ENCODE peak calls at places on chromosomes 6 and 20, in five cellular contexts. One of them, this sample, is unnamed.

GRCh38 chr20:7420345-7420744 is 519.9 kb downstream of the HAO1 start:
- DNase-seq in Peyer's patch: no peak
- DNase-seq in uterus: no peak
- DNase-seq in heart left ventricle: no peak
- DNase-seq in HCT116: no peak
- DNase-seq in this sample: no peak

GRCh38 chr6:142695016-142695415 is 250.0 kb downstream of the HIVEP2 start:
- DNase-seq in Peyer's patch: no peak
- DNase-seq in uterus: peak; percentile 46
- DNase-seq in heart left ventricle: peak; percentile 16
- DNase-seq in HCT116: no peak
- DNase-seq in this sample: no peak

GRCh38 chr6:116447496-116448011 is 13.6 kb upstream of the CALHM6 start:
- DNase-seq in Peyer's patch: no peak
- DNase-seq in uterus: no peak
- DNase-seq in heart left ventricle: no peak
- DNase-seq in HCT116: no peak
- DNase-seq in this sample: no peak

GRCh38 chr6:16731503-16732018 is 29.7 kb downstream of the ATXN1 start:
- DNase-seq in Peyer's patch: no peak
- DNase-seq in uterus: no peak
- DNase-seq in heart left ventricle: no peak
- DNase-seq in HCT116: no peak
- DNase-seq in this sample: no peak

GRCh38 chr20:49320460-49320859 is 42.6 kb upstream of the ZNFX1 start:
- DNase-seq in Peyer's patch: no peak
- DNase-seq in uterus: no peak
- DNase-seq in heart left ventricle: no peak
- DNase-seq in HCT116: peak; percentile 50
- DNase-seq in this sample: no peak

GRCh38 chr20:62405981-62406513 is 1.0 kb downstream of the CABLES2 start:
- DNase-seq in Peyer's patch: no peak
- DNase-seq in uterus: no peak
- DNase-seq in heart left ventricle: no peak
- DNase-seq in HCT116: no peak
- DNase-seq in this sample: no peak

GRCh38 chr20:25489221-25489863 is 81.9 kb downstream of the GINS1 start:
- DNase-seq in Peyer's patch: no peak
- DNase-seq in uterus: no peak
- DNase-seq in heart left ventricle: no peak
- DNase-seq in HCT116: no peak
- DNase-seq in this sample: no peak

GRCh38 chr6:107124934-107125348 is 9.6 kb upstream of the BEND3 start:
- DNase-seq in Peyer's patch: no peak
- DNase-seq in uterus: no peak
- DNase-seq in heart left ventricle: no peak
- DNase-seq in HCT116: no peak
- DNase-seq in this sample: peak; percentile 61

GRCh38 chr6:119280586-119281163 is 68.9 kb downstream of the MAN1A1 start:
- DNase-seq in Peyer's patch: no peak
- DNase-seq in uterus: no peak
- DNase-seq in heart left ventricle: no peak
- DNase-seq in HCT116: no peak
- DNase-seq in this sample: no peak

GRCh38 chr20:2387180-2387577 is 6.5 kb downstream of the TGM6 start:
- DNase-seq in Peyer's patch: no peak
- DNase-seq in uterus: no peak
- DNase-seq in heart left ventricle: no peak
- DNase-seq in HCT116: peak; percentile 39
- DNase-seq in this sample: peak; percentile 78

GRCh38 chr20:2749951-2750342 is 50.5 kb downstream of the CPXM1 start:
- DNase-seq in Peyer's patch: peak; percentile 56
- DNase-seq in uterus: no peak
- DNase-seq in heart left ventricle: no peak
- DNase-seq in HCT116: no peak
- DNase-seq in this sample: no peak

GRCh38 chr20:16209826-16210365 is 363.4 kb downstream of the KIF16B start:
- DNase-seq in Peyer's patch: no peak
- DNase-seq in uterus: no peak
- DNase-seq in heart left ventricle: no peak
- DNase-seq in HCT116: no peak
- DNase-seq in this sample: no peak

GRCh38 chr20:3077618-3078134 is 6.3 kb downstream of the OXT start:
- DNase-seq in Peyer's patch: no peak
- DNase-seq in uterus: no peak
- DNase-seq in heart left ventricle: no peak
- DNase-seq in HCT116: no peak
- DNase-seq in this sample: no peak

GRCh38 chr20:49706548-49707517 is 6.8 kb downstream of the B4GALT5 start:
- DNase-seq in Peyer's patch: no peak
- DNase-seq in uterus: no peak
- DNase-seq in heart left ventricle: no peak
- DNase-seq in HCT116: no peak
- DNase-seq in this sample: no peak

GRCh38 chr20:24965065-24965919 is 16.2 kb downstream of the CST7 start:
- DNase-seq in Peyer's patch: no peak
- DNase-seq in uterus: no peak
- DNase-seq in heart left ventricle: no peak
- DNase-seq in HCT116: no peak
- DNase-seq in this sample: peak; percentile 76

DNA sequence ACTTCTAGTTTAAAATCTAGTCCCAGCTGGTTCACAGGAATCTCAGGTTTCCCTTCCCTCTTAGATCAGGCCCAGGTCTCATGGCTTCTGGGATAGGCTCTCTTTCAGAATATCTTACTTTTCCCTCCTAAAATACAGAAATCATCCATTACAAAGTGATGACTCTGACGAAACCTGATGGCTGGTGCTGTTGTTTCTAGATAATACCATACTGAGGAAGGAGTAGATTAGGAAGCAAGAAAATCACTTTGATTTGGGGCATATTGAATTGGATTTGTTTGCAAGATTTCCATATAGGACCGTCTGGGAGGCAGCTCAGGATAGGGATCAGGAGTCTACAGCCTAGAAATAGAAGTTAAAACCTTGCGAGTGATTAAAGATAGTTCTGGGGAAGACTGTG is 3.6 kb downstream of the ZKSCAN3 start:
- DNase-seq in Peyer's patch: no peak
- DNase-seq in uterus: no peak
- DNase-seq in heart left ventricle: no peak
- DNase-seq in HCT116: no peak
- DNase-seq in this sample: no peak
- H3K4me3 ChIP-seq in Peyer's patch: no peak overlapping the region
- H3K4me3 ChIP-seq in uterus: peak overlapping the region; percentile 15
- H3K4me3 ChIP-seq in heart left ventricle: no peak overlapping the region
- H3K4me3 ChIP-seq in HCT116: peak overlapping the region; percentile 42
- H3K4me3 ChIP-seq in this sample: no peak overlapping the region

DNA sequence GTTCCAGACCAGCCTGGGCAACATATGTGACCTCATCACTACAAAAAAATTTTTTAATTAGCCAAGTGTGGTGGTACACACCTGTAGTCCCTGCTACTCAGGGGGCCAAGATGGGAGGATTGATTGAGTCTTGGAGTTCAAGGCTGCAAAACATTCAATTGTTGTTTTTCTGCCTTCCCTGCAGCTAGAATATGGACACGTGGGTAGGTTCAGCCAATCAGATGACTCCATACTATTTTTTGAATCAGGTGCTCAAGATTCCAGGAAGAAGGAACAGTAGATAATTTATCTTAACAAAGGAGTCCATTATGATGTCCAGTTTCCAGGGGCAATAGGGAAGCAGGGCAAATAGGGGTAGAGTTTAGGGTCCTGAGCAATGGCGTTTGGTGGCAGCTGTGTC is 2.4 kb upstream of the DEFB119 start:
- DNase-seq in Peyer's patch: no peak
- DNase-seq in uterus: no peak
- DNase-seq in heart left ventricle: no peak
- DNase-seq in HCT116: no peak
- DNase-seq in this sample: no peak
- TF ChIP-seq POLR2A in Peyer's patch: no peak
- TF ChIP-seq POLR2A in uterus: no peak
- TF ChIP-seq POLR2A in heart left ventricle: no peak
- TF ChIP-seq POLR2A in HCT116: no peak
- TF ChIP-seq POLR2A in this sample: no peak

DNA sequence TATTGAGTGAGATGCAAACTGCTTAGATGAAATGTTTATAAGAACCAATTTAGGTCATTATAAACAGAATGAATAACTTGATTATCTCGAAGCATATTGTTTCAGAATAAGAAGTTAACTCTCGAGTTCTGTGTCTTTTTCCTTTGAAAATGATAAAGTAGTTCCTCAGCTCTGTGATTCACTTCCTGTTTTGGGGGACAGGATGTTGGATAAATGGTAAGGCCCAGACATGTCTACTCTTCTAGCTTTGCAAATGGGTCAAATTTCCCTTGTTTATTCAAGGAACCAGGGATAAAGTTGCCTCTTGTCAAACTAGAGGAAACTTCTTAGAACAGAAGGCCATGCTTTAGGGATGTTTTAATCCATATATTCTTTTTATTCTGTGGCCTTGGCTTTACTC is 246.9 kb downstream of the SOX4 start:
- DNase-seq in Peyer's patch: no peak
- DNase-seq in uterus: no peak
- DNase-seq in heart left ventricle: no peak
- DNase-seq in HCT116: no peak
- DNase-seq in this sample: no peak
- H3K4me3 ChIP-seq in Peyer's patch: no peak overlapping the region
- H3K4me3 ChIP-seq in uterus: no peak overlapping the region
- H3K4me3 ChIP-seq in heart left ventricle: no peak overlapping the region
- H3K4me3 ChIP-seq in HCT116: no peak overlapping the region
- H3K4me3 ChIP-seq in this sample: no peak overlapping the region

GRCh38 chr6:33771342-33772113 is 17.4 kb downstream of the LEMD2 start:
- DNase-seq in Peyer's patch: peak; percentile 79
- DNase-seq in uterus: peak; percentile 83
- DNase-seq in heart left ventricle: peak; percentile 68
- DNase-seq in HCT116: peak; percentile 19
- DNase-seq in this sample: peak; percentile 94

GRCh38 chr6:33772114-33772830 is 16.7 kb downstream of the LEMD2 start:
- DNase-seq in Peyer's patch: peak; percentile 63
- DNase-seq in uterus: no peak
- DNase-seq in heart left ventricle: no peak
- DNase-seq in HCT116: no peak
- DNase-seq in this sample: no peak

GRCh38 chr6:33770833-33771341 is 18.0 kb downstream of the LEMD2 start:
- DNase-seq in Peyer's patch: no peak
- DNase-seq in uterus: no peak
- DNase-seq in heart left ventricle: no peak
- DNase-seq in HCT116: no peak
- DNase-seq in this sample: peak; percentile 47

GRCh38 chr6:33774774-33775173 is 14.2 kb downstream of the LEMD2 start:
- DNase-seq in Peyer's patch: no peak
- DNase-seq in uterus: no peak
- DNase-seq in heart left ventricle: no peak
- DNase-seq in HCT116: no peak
- DNase-seq in this sample: no peak

DNA sequence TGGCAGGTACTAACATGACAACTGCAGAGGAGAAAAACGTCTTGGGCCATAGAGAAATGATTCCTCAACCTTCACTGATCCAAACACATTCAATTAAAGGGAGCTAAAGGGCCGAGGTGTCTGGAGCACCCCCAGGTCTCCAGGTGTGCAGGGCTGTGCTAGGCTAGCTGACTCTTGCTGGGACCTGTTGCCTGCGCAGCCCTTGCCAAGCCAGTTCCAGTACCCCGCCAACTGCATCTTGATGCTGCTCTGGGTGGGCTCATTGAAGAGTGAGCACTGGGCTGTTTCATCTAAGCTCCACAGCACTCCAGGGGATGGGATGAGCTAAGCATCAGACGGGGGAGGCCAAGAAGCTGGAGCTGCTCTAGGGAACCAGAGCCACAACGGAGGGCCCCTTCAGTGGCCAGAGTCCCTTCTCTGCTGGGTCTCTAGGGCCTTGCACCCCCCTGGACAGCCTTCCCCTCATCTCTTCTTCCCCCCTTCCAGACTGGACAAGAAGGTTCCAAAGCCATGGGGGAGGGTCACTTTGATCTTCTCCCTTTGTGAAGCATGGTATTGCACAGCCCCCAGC is 15.9 kb downstream of the LEMD2 start:
- DNase-seq in Peyer's patch: no peak
- DNase-seq in uterus: no peak
- DNase-seq in heart left ventricle: no peak
- DNase-seq in HCT116: no peak
- DNase-seq in this sample: no peak
- TF ChIP-seq POLR2A in Peyer's patch: no peak
- TF ChIP-seq POLR2A in uterus: no peak
- TF ChIP-seq POLR2A in heart left ventricle: no peak
- TF ChIP-seq POLR2A in HCT116: no peak
- TF ChIP-seq POLR2A in this sample: no peak

GRCh38 chr6:84854801-84855400 is 90.5 kb upstream of the TBX18 start:
- DNase-seq in Peyer's patch: no peak
- DNase-seq in uterus: no peak
- DNase-seq in heart left ventricle: no peak
- DNase-seq in HCT116: no peak
- DNase-seq in this sample: no peak
- H3K4me3 ChIP-seq in Peyer's patch: no peak overlapping the region
- H3K4me3 ChIP-seq in uterus: no peak overlapping the region
- H3K4me3 ChIP-seq in heart left ventricle: no peak overlapping the region
- H3K4me3 ChIP-seq in HCT116: no peak overlapping the region
- H3K4me3 ChIP-seq in this sample: no peak overlapping the region

GRCh38 chr20:32741151-32741550 is 2.1 kb downstream of the COMMD7 start:
- DNase-seq in Peyer's patch: no peak
- DNase-seq in uterus: no peak
- DNase-seq in heart left ventricle: no peak
- DNase-seq in HCT116: no peak
- DNase-seq in this sample: no peak

GRCh38 chr20:32743237-32744112 is at the start of gene COMMD7:
- DNase-seq in Peyer's patch: peak; percentile 77
- DNase-seq in uterus: peak; percentile 62
- DNase-seq in heart left ventricle: peak; percentile 64
- DNase-seq in HCT116: no peak
- DNase-seq in this sample: peak; percentile 29

GRCh38 chr20:32737371-32738223 is 5.7 kb downstream of the COMMD7 start:
- DNase-seq in Peyer's patch: no peak
- DNase-seq in uterus: no peak
- DNase-seq in heart left ventricle: no peak
- DNase-seq in HCT116: no peak
- DNase-seq in this sample: no peak

GRCh38 chr20:32742322-32743236 is 688 bp downstream of the COMMD7 start:
- DNase-seq in Peyer's patch: no peak
- DNase-seq in uterus: peak; percentile 17
- DNase-seq in heart left ventricle: no peak
- DNase-seq in HCT116: no peak
- DNase-seq in this sample: no peak
- TF ChIP-seq POLR2A in Peyer's patch: no peak
- TF ChIP-seq POLR2A in uterus: no peak
- TF ChIP-seq POLR2A in heart left ventricle: no peak
- TF ChIP-seq POLR2A in HCT116: no peak
- TF ChIP-seq POLR2A in this sample: no peak

This sample was measured in lower leg skin.